ENCODE peak calls at places on chromosome 17, in four cellular contexts. B is RWPE1, D is tibial artery, M is psoas muscle. J is an unnamed sample.

GRCh38 chr17:73025041-73025440 is 67.4 kb downstream of the SLC39A11 start:
- DNase-seq in B (no peak), M (no peak), D (no peak), J (no peak)

GRCh38 chr17:42682400-42683384 is at the start of gene CNTNAP1:
- DNase-seq in B (peak; percentile 55), M (peak; percentile 74), D (peak; percentile 60), J (peak; percentile 25)

GRCh38 chr17:9151091-9151490 is 129.8 kb downstream of the NTN1 start:
- DNase-seq in M (no peak), D (no peak), B (no peak), J (no peak)

GRCh38 chr17:82272495-82273326 is 789 bp downstream of the CSNK1D start:
- DNase-seq in B (no peak), M (peak; percentile 51), D (peak; percentile 31), J (peak; percentile 52)

GRCh38 chr17:9645858-9646555 is 690 bp downstream of the USP43 start:
- DNase-seq in B (peak; percentile 50), D (no peak), M (peak; percentile 25), J (no peak)

GRCh38 chr17:41125064-41125463 is 1.1 kb upstream of the KRTAP4-12 start:
- DNase-seq in B (no peak), D (no peak), M (no peak), J (no peak)

GRCh38 chr17:74697477-74697876 is 15.2 kb downstream of the CD300LF start:
- DNase-seq in M (no peak), B (no peak), D (no peak), J (no peak)

GRCh38 chr17:13477180-13477611 is 124.5 kb downstream of the HS3ST3A1 start:
- DNase-seq in D (no peak), M (no peak), B (no peak), J (no peak)

GRCh38 chr17:17435323-17435722 is 41.5 kb upstream of the MED9 start:
- DNase-seq in D (no peak), M (no peak), B (no peak), J (no peak)

GRCh38 chr17:8960325-8961144 is 5.0 kb downstream of the PIK3R5 start:
- DNase-seq in M (no peak), D (no peak), B (no peak), J (no peak)

GRCh38 chr17:18257747-18258355 is 687 bp downstream of the FLII start:
- DNase-seq in D (peak; percentile 86), B (peak; percentile 77), M (peak; percentile 91), J (peak; percentile 56)

GRCh38 chr17:4777969-4778760 is 6.5 kb downstream of the TM4SF5 start:
- DNase-seq in D (no peak), B (no peak), M (no peak), J (no peak)

GRCh38 chr17:83080641-83081560 is 1.5 kb downstream of the METRNL start:
- DNase-seq in M (peak; percentile 60), D (no peak), B (no peak), J (peak; percentile 50)

GRCh38 chr17:75565066-75565465 is 22.5 kb upstream of the MYO15B start:
- DNase-seq in B (peak; percentile 71), M (no peak), D (no peak), J (no peak)

GRCh38 chr17:56733833-56734232 is 99.9 kb downstream of the C17orf67 start:
- DNase-seq in M (no peak), D (no peak), B (no peak), J (no peak)
- H3K27ac ChIP-seq in M (no peak overlapping the region), D (no peak overlapping the region), B (no peak overlapping the region), J (no peak overlapping the region)

GRCh38 chr17:78763561-78763960 is 18.5 kb downstream of the CYTH1 start:
- DNase-seq in D (no peak), M (no peak), B (no peak), J (no peak)
- H3K27ac ChIP-seq in D (no peak overlapping the region), M (no peak overlapping the region), B (no peak overlapping the region), J (no peak overlapping the region)

GRCh38 chr17:29719469-29719868 is 96.8 kb upstream of the CORO6 start:
- DNase-seq in B (no peak), D (no peak), M (no peak), J (no peak)

GRCh38 chr17:29726721-29727252 is 104.1 kb upstream of the CORO6 start:
- DNase-seq in B (no peak), D (no peak), M (no peak), J (no peak)

GRCh38 chr17:29722411-29723198 is 99.9 kb upstream of the CORO6 start:
- DNase-seq in B (no peak), D (peak; percentile 70), M (no peak), J (no peak)

GRCh38 chr17:29720471-29720990 is 97.8 kb upstream of the CORO6 start:
- DNase-seq in M (no peak), B (no peak), D (no peak), J (no peak)

DNA sequence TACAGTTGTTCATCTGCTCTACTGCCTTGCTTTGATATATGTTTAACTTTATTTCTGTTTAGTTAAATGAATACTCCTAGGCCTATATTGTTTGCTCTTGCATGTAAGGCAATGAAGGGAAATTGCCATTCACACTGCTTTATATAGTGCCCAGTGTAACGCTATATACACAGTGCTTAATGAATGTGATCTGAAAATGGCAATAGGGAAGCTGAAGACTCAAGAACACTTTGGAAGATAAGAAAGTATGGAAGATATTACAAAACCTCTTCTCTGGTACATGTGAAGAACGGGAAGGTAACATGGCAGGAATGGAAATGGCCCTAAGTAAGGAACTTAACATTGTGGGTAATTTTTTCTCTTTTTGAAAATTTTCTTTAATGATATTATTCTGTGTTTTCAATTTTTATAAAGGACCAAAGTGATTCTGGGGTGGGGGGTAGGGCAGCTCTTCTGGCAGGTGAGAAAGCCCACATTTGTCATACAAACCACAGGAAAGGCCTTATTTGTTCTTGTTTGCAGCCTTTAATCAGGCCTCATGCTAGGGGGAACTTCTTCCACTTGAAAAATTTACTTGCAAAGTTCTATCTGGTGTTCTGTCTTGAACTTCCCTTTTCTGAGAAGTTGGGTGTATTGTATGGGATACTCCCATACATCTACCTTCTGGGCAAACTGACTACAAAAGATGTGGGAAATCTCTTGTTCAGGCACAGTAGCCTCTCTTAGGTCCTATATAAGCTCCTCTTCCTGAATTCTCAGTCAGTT is 100.8 kb upstream of the CORO6 start:
- DNase-seq in D (no peak), B (no peak), M (no peak), J (no peak)
- H3K27ac ChIP-seq in D (no peak overlapping the region), B (no peak overlapping the region), M (peak overlapping the region; percentile 66), J (peak overlapping the region; percentile 72)

GRCh38 chr17:11932337-11932898 is 64.9 kb downstream of the ZNF18 start:
- DNase-seq in D (no peak), B (no peak), M (no peak), J (no peak)

GRCh38 chr17:11940904-11941303 is 56.4 kb downstream of the ZNF18 start:
- DNase-seq in D (no peak), B (no peak), M (no peak), J (no peak)

GRCh38 chr17:11935734-11936406 is 61.4 kb downstream of the ZNF18 start:
- DNase-seq in B (peak; percentile 40), M (peak; percentile 25), D (no peak), J (peak; percentile 11)
- H3K27ac ChIP-seq in B (no peak overlapping the region), M (no peak overlapping the region), D (no peak overlapping the region), J (no peak overlapping the region)

GRCh38 chr17:66273391-66273722 is 29.1 kb upstream of the PRKCA start:
- DNase-seq in D (no peak), B (no peak), M (no peak), J (no peak)
- H3K27ac ChIP-seq in D (no peak overlapping the region), B (peak overlapping the region; percentile 50), M (no peak overlapping the region), J (no peak overlapping the region)

DNA sequence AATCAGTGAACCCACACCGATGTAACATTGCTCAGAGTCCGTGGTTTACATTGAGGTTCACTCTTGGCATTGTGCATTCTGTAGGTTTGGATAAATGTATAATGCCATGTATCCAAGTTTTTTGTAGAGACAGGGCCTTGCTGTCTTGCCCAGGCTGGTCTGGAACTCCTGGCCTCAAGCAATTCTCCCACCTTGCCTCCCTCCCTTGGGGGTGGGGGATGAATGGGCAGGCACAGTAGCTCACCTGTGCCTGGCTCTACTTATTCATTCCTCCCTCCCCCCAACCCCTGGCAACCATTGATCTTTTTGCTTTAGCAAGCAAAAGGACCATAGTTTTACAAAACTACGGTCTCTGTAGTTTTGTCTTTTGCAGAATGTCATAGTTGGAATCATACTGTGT is 181.4 kb downstream of the SPECC1 start:
- DNase-seq in B (no peak), M (no peak), D (no peak), J (no peak)
- H3K27ac ChIP-seq in B (peak overlapping the region; percentile 77), M (no peak overlapping the region), D (peak overlapping the region; percentile 22), J (peak overlapping the region; percentile 95)

GRCh38 chr17:63356275-63356905 is 89.7 kb downstream of the CYB561 start:
- DNase-seq in B (peak; percentile 46), D (peak; percentile 29), M (no peak), J (no peak)
- H3K27ac ChIP-seq in B (no peak overlapping the region), D (no peak overlapping the region), M (no peak overlapping the region), J (peak overlapping the region; percentile 28)

J was measured in caudate nucleus.